ENCODE peak calls at places on chromosome 17, in six cellular contexts. V, Q, I, C, N and B are unnamed samples.

GRCh38 chr17:61477204-61477834 is 25.1 kb downstream of the TBX4 start:
- DNase-seq in V (no peak), Q (no peak), I (no peak), C (peak; percentile 52), N (no peak), B (no peak)

GRCh38 chr17:77563439-77564102 is 394.9 kb upstream of the TNRC6C start:
- DNase-seq in V (no peak), Q (no peak), I (no peak), C (no peak), N (no peak), B (no peak)

GRCh38 chr17:1087381-1088241 is 90.7 kb downstream of the TIMM22 start:
- DNase-seq in V (no peak), Q (no peak), I (no peak), C (no peak), N (peak; percentile 26), B (no peak)

GRCh38 chr17:74780443-74781238 is 4.5 kb upstream of the NAT9 start:
- DNase-seq in V (no peak), Q (no peak), I (no peak), C (no peak), N (peak; percentile 74), B (no peak)

GRCh38 chr17:4332296-4332970 is 34.0 kb downstream of the UBE2G1 start:
- DNase-seq in V (no peak), Q (no peak), I (no peak), C (no peak), N (no peak), B (no peak)

GRCh38 chr17:9237053-9237410 is 215.7 kb downstream of the NTN1 start:
- DNase-seq in V (no peak), Q (no peak), I (no peak), C (no peak), N (no peak), B (no peak)

GRCh38 chr17:42642377-42642776 is 16.7 kb upstream of the TUBG2 start:
- DNase-seq in V (no peak), Q (no peak), I (no peak), C (no peak), N (no peak), B (no peak)

GRCh38 chr17:6365187-6365943 is 69.6 kb downstream of the AIPL1 start:
- DNase-seq in V (no peak), Q (no peak), I (peak; percentile 20), C (no peak), N (no peak), B (no peak)

GRCh38 chr17:43155666-43156065 is 15.3 kb upstream of the NBR1 start:
- DNase-seq in V (no peak), Q (no peak), I (no peak), C (no peak), N (no peak), B (no peak)

GRCh38 chr17:43814714-43815113 is 18.2 kb downstream of the MPP3 start:
- DNase-seq in V (no peak), Q (no peak), I (no peak), C (no peak), N (peak; percentile 20), B (peak; percentile 17)

GRCh38 chr17:19003966-19004600 is 481 bp downstream of the FAM83G start:
- DNase-seq in V (peak; percentile 27), Q (peak; percentile 35), I (no peak), C (peak; percentile 83), N (peak; percentile 62), B (no peak)

GRCh38 chr17:65345261-65346060 is 208.3 kb downstream of the RGS9 start:
- DNase-seq in V (no peak), Q (no peak), I (no peak), C (no peak), N (peak; percentile 36), B (peak; percentile 82)

GRCh38 chr17:78883533-78884131 is 19.4 kb downstream of the CEP295NL start:
- DNase-seq in V (no peak), Q (no peak), I (peak; percentile 88), C (no peak), N (peak; percentile 97), B (peak; percentile 85)